ENCODE peak calls at places on chromosome 16, in seven cellular contexts. A is HCT116, Q is stomach, X is tibial nerve, P is ovary, T is IMR-90, U is esophagus muscularis mucosa. B is an unnamed sample.

GRCh38 chr16:55570159-55570558 is 3.7 kb downstream of the CAPNS2 start:
- DNase-seq in A (no peak), Q (no peak), X (no peak), P (no peak), T (no peak), U (no peak), B (no peak)

GRCh38 chr16:57140866-57141668 is 44.8 kb downstream of the PSME3IP1 start:
- DNase-seq in A (no peak), Q (no peak), X (no peak), P (peak; percentile 5), T (no peak), U (no peak), B (no peak)

GRCh38 chr16:71853413-71853812 is 7.6 kb downstream of the ATXN1L start:
- DNase-seq in A (no peak), Q (no peak), X (no peak), P (no peak), T (no peak), U (no peak), B (no peak)

GRCh38 chr16:67162439-67163163 is 1.9 kb upstream of the HSF4 start:
- DNase-seq in A (no peak), Q (no peak), X (no peak), P (no peak), T (no peak), U (no peak), B (peak; percentile 72)

GRCh38 chr16:11354733-11355574 is 9.7 kb downstream of the RMI2 start:
- DNase-seq in A (no peak), Q (no peak), X (no peak), P (peak; percentile 59), T (peak; percentile 92), U (no peak), B (no peak)

GRCh38 chr16:14510939-14511797 is 118.9 kb downstream of the PARN start:
- DNase-seq in A (no peak), Q (no peak), X (no peak), P (no peak), T (peak; percentile 74), U (no peak), B (peak; percentile 26)

GRCh38 chr16:16127469-16128116 is 95.7 kb downstream of the ABCC6 start:
- DNase-seq in A (peak; percentile 48), Q (peak; percentile 74), X (peak; percentile 55), P (peak; percentile 79), T (peak; percentile 66), U (peak; percentile 94), B (peak; percentile 67)

GRCh38 chr16:1105888-1106620 is 10.0 kb upstream of the C1QTNF8 start:
- DNase-seq in A (no peak), Q (peak; percentile 73), X (no peak), P (peak; percentile 88), T (peak; percentile 33), U (no peak), B (peak; percentile 97)

GRCh38 chr16:53600076-53600475 is 97.1 kb upstream of the AKTIP start:
- DNase-seq in A (no peak), Q (no peak), X (no peak), P (no peak), T (peak; percentile 20), U (no peak), B (no peak)

GRCh38 chr16:61862221-61862620 is 174.0 kb downstream of the CDH8 start:
- DNase-seq in A (no peak), Q (no peak), X (no peak), P (no peak), T (no peak), U (no peak), B (no peak)

GRCh38 chr16:1494129-1494640 is 1.0 kb downstream of the TELO2 start:
- DNase-seq in A (no peak), Q (peak; percentile 44), X (no peak), P (no peak), T (peak; percentile 69), U (no peak), B (no peak)

GRCh38 chr16:68083861-68084503 is 1.2 kb upstream of the NFATC3 start:
- DNase-seq in A (no peak), Q (no peak), X (peak; percentile 27), P (peak; percentile 62), T (peak; percentile 37), U (peak; percentile 34), B (no peak)

GRCh38 chr16:75138636-75139035 is 9.7 kb upstream of the ZFP1 start:
- DNase-seq in A (no peak), Q (no peak), X (no peak), P (no peak), T (no peak), U (no peak), B (peak; percentile 40)

GRCh38 chr16:85641305-85641704 is 28.2 kb downstream of the GSE1 start:
- DNase-seq in A (no peak), Q (no peak), X (no peak), P (no peak), T (no peak), U (no peak), B (no peak)
- TF ChIP-seq POLR2A in A (no peak), Q (no peak), X (no peak), P (no peak), T (no peak), U (no peak), B (no peak)

DNA sequence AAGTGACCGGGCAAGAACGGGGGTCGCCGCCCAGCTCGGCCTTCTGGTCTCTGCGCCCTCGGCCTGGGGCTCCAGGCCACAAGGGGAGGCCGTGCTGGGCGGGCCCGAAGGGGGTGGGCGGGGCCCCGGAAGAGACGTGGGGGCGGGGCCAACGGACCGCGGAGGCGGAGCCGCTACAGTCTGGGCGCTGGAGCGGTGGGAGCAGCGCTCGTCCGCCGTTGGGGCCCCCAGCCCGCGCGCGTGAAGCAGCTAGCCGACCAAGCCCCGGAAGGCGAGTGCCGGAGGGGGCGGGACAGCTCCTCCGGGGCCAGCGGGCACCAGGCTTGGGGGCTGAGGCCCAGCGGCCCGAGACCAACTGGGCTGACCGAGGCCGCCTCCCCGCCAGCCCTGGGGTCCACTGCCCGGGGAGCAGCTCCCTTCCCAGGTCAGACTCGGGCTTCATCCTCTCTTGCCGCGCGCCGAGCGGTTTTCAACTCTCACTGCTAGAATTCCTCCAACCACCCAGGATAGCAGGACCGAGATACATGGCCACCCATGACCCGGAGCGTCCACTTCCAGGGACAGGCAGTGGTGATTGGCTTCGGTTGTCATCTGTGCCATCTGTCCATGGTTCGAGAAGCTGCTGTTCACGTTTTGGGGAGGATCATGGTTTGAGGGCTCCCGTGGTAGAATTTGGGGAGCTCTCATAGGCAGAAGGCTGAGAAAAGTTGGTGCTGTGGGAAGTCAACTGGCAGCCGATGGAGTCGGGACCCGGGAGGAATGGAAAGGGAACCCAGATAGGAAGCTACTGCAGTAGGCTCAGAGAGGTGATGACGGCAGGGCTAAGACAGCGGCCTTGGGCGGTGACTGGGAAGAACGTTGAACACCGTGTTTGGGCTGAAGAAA is 44.6 kb upstream of the LCMT1 start:
- DNase-seq in A (no peak), Q (peak; percentile 87), X (peak; percentile 75), P (peak; percentile 93), T (peak; percentile 61), U (peak; percentile 95), B (peak; percentile 63)
- TF ChIP-seq POLR2A in A (no peak), Q (no peak), X (peak; percentile 80), P (peak; percentile 75), T (peak; percentile 49), U (peak; percentile 33), B (peak; percentile 86)

DNA sequence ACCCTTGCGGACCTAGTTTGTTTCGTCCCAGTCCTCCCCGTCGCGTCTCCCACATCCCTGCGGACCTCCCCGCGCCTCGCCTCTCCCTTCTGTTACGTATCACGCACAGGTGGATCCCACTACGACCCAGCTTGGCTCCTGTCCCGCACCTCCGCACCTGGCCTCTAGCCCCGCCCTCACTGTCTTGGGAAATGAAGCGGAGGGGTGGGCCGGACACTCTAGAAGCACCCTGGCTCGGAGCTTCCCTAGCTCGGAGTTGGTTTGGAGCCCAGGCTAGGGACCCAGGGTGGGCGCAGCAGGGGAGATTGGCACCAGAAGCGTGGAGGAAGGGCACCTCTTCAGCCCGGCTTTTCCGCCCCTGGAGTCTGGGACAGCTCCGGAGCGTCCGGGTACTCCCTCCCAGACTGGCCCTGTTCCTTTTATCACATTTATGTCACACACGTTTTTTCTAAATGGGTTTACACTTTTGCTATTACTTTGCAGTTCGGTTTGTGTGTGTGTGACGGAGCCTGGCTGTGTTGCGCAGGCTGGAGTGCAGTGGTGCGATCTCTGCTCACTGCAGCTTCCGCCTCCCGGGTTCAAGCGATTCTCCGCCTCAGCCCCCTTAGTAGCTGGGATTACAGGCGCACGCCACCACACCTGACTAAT is 1.4 kb upstream of the CEMP1 start:
- DNase-seq in A (peak; percentile 64), Q (peak; percentile 88), X (peak; percentile 58), P (peak; percentile 84), T (peak; percentile 34), U (no peak), B (no peak)
- TF ChIP-seq POLR2A in A (no peak), Q (no peak), X (no peak), P (no peak), T (no peak), U (no peak), B (no peak)

GRCh38 chr16:22297871-22298733 is 893 bp downstream of the POLR3E start:
- DNase-seq in A (peak; percentile 94), Q (peak; percentile 50), X (peak; percentile 45), P (peak; percentile 67), T (peak; percentile 98), U (peak; percentile 92), B (peak; percentile 81)
- TF ChIP-seq POLR2A in A (peak; percentile 46), Q (no peak), X (no peak), P (no peak), T (peak; percentile 70), U (no peak), B (no peak)

GRCh38 chr16:48459167-48459566 is 74.0 kb upstream of the SIAH1 start:
- DNase-seq in A (no peak), Q (no peak), X (no peak), P (no peak), T (no peak), U (no peak), B (no peak)
- TF ChIP-seq POLR2A in A (no peak), Q (no peak), X (no peak), P (no peak), T (no peak), U (no peak), B (no peak)

DNA sequence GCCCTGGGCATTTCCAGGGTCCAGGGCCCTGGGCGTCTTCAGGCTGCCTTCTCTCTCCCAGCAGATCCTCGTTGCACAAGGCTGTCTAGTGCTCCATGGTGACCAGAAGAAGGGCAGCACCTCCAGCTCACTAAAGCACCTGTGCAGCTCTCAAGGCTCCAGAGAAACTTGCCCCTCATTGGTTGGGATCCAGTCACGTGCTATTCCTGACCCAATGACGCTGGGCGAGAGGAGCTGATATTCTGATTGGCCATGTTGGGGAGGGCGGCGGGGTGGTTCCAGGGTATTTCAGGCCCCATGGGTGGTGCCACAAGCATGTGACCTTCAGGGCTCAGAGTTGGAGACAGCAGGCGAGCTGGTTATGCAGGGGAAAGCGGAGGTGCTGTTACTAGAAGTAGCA is 309.1 kb downstream of the TOX3 start:
- DNase-seq in A (no peak), Q (no peak), X (no peak), P (no peak), T (no peak), U (no peak), B (no peak)
- TF ChIP-seq POLR2A in A (no peak), Q (no peak), X (no peak), P (no peak), T (no peak), U (no peak), B (no peak)

GRCh38 chr16:17270683-17271109 is 200.1 kb downstream of the XYLT1 start:
- DNase-seq in A (no peak), Q (peak; percentile 70), X (no peak), P (peak; percentile 63), T (no peak), U (no peak), B (no peak)
- TF ChIP-seq POLR2A in A (no peak), Q (no peak), X (no peak), P (no peak), T (no peak), U (no peak), B (no peak)

GRCh38 chr16:27849621-27850020 is 213.9 kb downstream of the GSG1L start:
- DNase-seq in A (no peak), Q (no peak), X (no peak), P (no peak), T (no peak), U (no peak), B (no peak)
- TF ChIP-seq POLR2A in A (no peak), Q (no peak), X (no peak), P (no peak), T (no peak), U (no peak), B (no peak)

B was measured in H54.